ENCODE peak calls at places on chromosomes 7 and 10, in six cellular contexts. L is SK-N-SH, F is HCT116, R is K562, D is HepG2, S is GM12878. W is an unnamed sample.

GRCh38 chr10:91006752-91007346 is 86.0 kb upstream of the ANKRD1 start:
- DNase-seq in S (peak), D (no peak), F (no peak), L (no peak), R (no peak), W (no peak)

GRCh38 chr10:90775351-90776028 is 82.3 kb downstream of the HTR7 start:
- DNase-seq in L (no peak), D (no peak), F (no peak), S (peak), R (no peak), W (no peak)

GRCh38 chr10:86971146-86971991 is 3.1 kb downstream of the ADIRF start:
- DNase-seq in S (peak), F (peak), D (no peak), L (peak), R (no peak), W (peak)

GRCh38 chr7:835491-836401 is 3.5 kb downstream of the SUN1 start:
- DNase-seq in D (no peak), F (no peak), L (no peak), S (no peak), R (no peak), W (no peak)

GRCh38 chr7:155992974-155993373 is 180.7 kb upstream of the SHH start:
- DNase-seq in L (no peak), S (no peak), D (no peak), R (no peak), F (no peak), W (no peak)

GRCh38 chr7:23205861-23206510 is 24.1 kb downstream of the NUP42 start:
- DNase-seq in S (no peak), D (no peak), F (no peak), R (no peak), L (peak), W (no peak)

GRCh38 chr10:29841724-29842649 is 207.2 kb upstream of the SVIL start:
- DNase-seq in F (no peak), D (peak), L (peak), S (no peak), R (no peak), W (peak)

GRCh38 chr10:126702181-126702580 is 31.7 kb upstream of the C10orf90 start:
- DNase-seq in L (no peak), F (no peak), D (no peak), R (no peak), S (no peak), W (no peak)

GRCh38 chr7:107047902-107048782 is 3.6 kb downstream of the PRKAR2B start:
- DNase-seq in R (peak), D (no peak), S (no peak), L (peak), F (no peak), W (no peak)

GRCh38 chr7:103715376-103716110 is 269.5 kb upstream of the SLC26A5 start:
- DNase-seq in F (no peak), R (no peak), L (no peak), D (no peak), S (no peak), W (no peak)

GRCh38 chr10:123044391-123044790 is 35.6 kb downstream of the ACADSB start:
- DNase-seq in R (peak), S (no peak), D (no peak), F (peak), L (peak), W (peak)

GRCh38 chr7:143381427-143382125 is 431 bp downstream of the ZYX start:
- DNase-seq in D (no peak), L (peak), S (no peak), R (peak), F (no peak), W (peak)

GRCh38 chr10:77970869-77971803 is 44.6 kb upstream of the DLG5 start:
- DNase-seq in R (peak), S (no peak), L (peak), F (no peak), D (peak), W (peak)

GRCh38 chr7:84975586-84976185 is 211.2 kb downstream of the SEMA3D start:
- DNase-seq in F (no peak), S (no peak), L (no peak), D (no peak), R (no peak), W (no peak)

GRCh38 chr10:120949511-120950102 is 98.4 kb downstream of the WDR11 start:
- DNase-seq in S (no peak), D (no peak), F (no peak), L (no peak), R (no peak), W (peak)

GRCh38 chr10:13987472-13987871 is 343.3 kb downstream of the FRMD4A start:
- DNase-seq in L (no peak), D (no peak), S (peak), R (no peak), F (no peak), W (no peak)

GRCh38 chr10:128500642-128501041 is 374.4 kb upstream of the MKI67 start:
- DNase-seq in R (no peak), L (no peak), D (no peak), F (no peak), S (no peak), W (no peak)

GRCh38 chr7:81175291-81175942 is 256.6 kb upstream of the SEMA3C start:
- DNase-seq in S (no peak), R (no peak), F (no peak), D (no peak), L (no peak), W (peak)

GRCh38 chr10:93790454-93790853 is 32.7 kb downstream of the LGI1 start:
- DNase-seq in D (peak), S (no peak), F (no peak), R (no peak), L (no peak), W (no peak)

GRCh38 chr7:114112806-114113205 is 194.0 kb upstream of the PPP1R3A start:
- DNase-seq in R (no peak), S (no peak), D (no peak), L (no peak), F (no peak), W (no peak)

GRCh38 chr10:42615419-42615818 is 23.0 kb downstream of the ZNF33B start:
- DNase-seq in S (no peak), L (no peak), F (no peak), D (no peak), R (no peak), W (no peak)

GRCh38 chr7:119281181-119281846 is 991.7 kb upstream of the KCND2 start:
- DNase-seq in S (no peak), D (no peak), F (no peak), L (no peak), R (no peak), W (no peak)

GRCh38 chr7:155918720-155919399 is 106.6 kb upstream of the SHH start:
- DNase-seq in R (peak), F (peak), S (no peak), L (no peak), D (peak), W (peak)

GRCh38 chr7:21617916-21618390 is 75.1 kb downstream of the DNAH11 start:
- DNase-seq in D (peak), R (no peak), F (no peak), S (no peak), L (no peak), W (peak)

GRCh38 chr7:73742753-73743641 is 4.4 kb upstream of the ABHD11 start:
- DNase-seq in R (no peak), F (peak), D (peak), S (no peak), L (peak), W (peak)

GRCh38 chr7:122602800-122603199 is 96.1 kb downstream of the RNF133 start:
- DNase-seq in D (no peak), F (no peak), S (no peak), L (no peak), R (no peak), W (no peak)

GRCh38 chr7:106717254-106717996 is 56.5 kb upstream of the CCDC71L start:
- DNase-seq in D (no peak), F (no peak), R (no peak), L (no peak), S (no peak), W (no peak)

GRCh38 chr10:79376078-79376628 is 28.9 kb downstream of the PPIF start:
- DNase-seq in R (no peak), L (no peak), S (no peak), F (no peak), D (no peak), W (no peak)

GRCh38 chr10:113292743-113293142 is 260.1 kb upstream of the HABP2 start:
- DNase-seq in F (no peak), D (no peak), S (no peak), R (no peak), L (no peak), W (no peak)

GRCh38 chr10:57699944-57700343 is 567.8 kb downstream of the IPMK start:
- DNase-seq in R (no peak), S (no peak), D (no peak), L (peak), F (no peak), W (no peak)

GRCh38 chr10:121531076-121531829 is 67.0 kb downstream of the FGFR2 start:
- DNase-seq in F (no peak), D (peak), R (no peak), S (no peak), L (no peak), W (no peak)

GRCh38 chr10:132172091-132173066 is 14.4 kb upstream of the DPYSL4 start:
- DNase-seq in S (no peak), L (no peak), F (no peak), D (no peak), R (no peak), W (no peak)

GRCh38 chr7:110448918-110449317 is 642.0 kb upstream of the LRRN3 start:
- DNase-seq in D (no peak), F (no peak), R (no peak), L (no peak), S (no peak), W (no peak)

GRCh38 chr10:132223156-132223590 is 36.4 kb downstream of the DPYSL4 start:
- DNase-seq in S (peak), F (peak), D (peak), R (peak), L (peak), W (peak)

DNA sequence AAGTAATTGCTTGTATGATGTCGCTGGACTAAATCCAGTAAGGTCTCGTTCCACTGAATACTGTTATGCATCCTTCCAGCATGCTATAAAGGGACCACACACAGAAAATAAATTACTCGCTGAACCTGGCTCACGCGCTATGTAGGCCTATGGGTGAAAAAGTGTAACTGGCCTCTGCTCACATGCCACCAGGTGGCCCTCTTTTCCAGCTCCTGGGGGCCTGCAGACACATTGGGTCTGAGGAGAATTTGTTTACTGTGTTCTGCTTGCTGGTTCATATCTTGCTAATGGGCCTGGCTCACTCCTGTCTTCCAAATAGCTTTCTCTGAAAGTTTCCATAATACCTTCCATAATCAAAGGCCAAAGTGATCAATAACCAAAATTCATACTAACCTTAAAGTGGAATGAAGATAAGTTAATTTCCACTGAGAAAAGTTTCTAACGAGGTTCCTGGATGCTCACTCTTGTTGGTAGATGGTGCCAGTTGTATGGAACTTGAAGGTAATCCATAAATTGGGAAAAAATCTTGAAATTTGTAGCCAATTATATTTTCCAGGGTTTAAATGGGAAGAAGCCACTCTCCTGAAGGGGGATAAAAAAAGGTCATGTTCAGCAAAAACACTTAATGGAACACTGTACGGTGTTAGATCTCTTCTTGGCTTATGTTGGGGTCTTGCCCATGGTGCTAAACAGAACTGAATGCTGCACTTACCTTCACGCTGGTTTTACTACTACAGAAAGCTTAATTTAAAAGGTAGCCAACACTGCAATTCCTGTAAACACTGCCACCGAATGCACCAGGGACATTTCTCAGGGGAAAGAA is 27.0 kb upstream of the ZPBP start:
- DNase-seq in L (peak), R (peak), D (peak), S (no peak), F (no peak), W (no peak)
- TF ChIP-seq JUND in L (no peak), R (no peak), D (no peak), S (no peak), F (no peak), W (no peak)

GRCh38 chr10:84901885-84902284 is 573.5 kb downstream of the CCSER2 start:
- DNase-seq in L (no peak), D (no peak), R (no peak), S (no peak), F (no peak), W (no peak)

GRCh38 chr10:84900141-84900540 is 571.8 kb downstream of the CCSER2 start:
- DNase-seq in F (no peak), R (no peak), L (peak), S (no peak), D (no peak), W (no peak)

GRCh38 chr10:84903320-84903719 is 574.9 kb downstream of the CCSER2 start:
- DNase-seq in R (no peak), L (no peak), F (no peak), D (no peak), S (no peak), W (no peak)

GRCh38 chr10:84907461-84908010 is 579.1 kb downstream of the CCSER2 start:
- DNase-seq in R (no peak), S (no peak), D (no peak), F (no peak), L (no peak), W (no peak)

DNA sequence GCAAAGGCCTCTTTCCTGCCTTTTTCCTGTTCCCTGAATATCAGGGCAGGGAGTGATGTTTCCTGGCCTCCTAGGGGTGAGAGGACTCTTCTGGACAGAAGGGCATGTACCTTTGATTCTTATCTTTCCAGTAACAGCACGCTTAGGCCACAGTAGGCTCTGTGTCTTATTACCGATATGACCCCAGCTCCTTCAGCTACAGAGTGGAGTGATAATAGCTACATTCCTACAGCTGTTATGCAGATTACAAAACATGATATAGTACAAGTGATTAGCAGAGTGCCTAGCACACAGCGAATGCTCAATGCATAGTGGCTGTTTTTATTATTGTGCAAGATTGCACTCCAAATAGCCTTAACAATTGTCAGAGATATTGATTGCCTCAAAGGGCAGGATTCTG is 574.2 kb downstream of the CCSER2 start:
- DNase-seq in F (no peak), S (no peak), L (peak), D (no peak), R (no peak), W (no peak)
- TF ChIP-seq JUND in F (no peak), S (no peak), L (no peak), D (no peak), R (no peak), W (no peak)

GRCh38 chr10:70681731-70682005 is 9.4 kb downstream of the ADAMTS14 start:
- DNase-seq in R (no peak), L (no peak), S (no peak), D (no peak), F (no peak), W (no peak)
- TF ChIP-seq JUND in R (no peak), L (no peak), S (no peak), D (no peak), F (no peak), W (no peak)

DNA sequence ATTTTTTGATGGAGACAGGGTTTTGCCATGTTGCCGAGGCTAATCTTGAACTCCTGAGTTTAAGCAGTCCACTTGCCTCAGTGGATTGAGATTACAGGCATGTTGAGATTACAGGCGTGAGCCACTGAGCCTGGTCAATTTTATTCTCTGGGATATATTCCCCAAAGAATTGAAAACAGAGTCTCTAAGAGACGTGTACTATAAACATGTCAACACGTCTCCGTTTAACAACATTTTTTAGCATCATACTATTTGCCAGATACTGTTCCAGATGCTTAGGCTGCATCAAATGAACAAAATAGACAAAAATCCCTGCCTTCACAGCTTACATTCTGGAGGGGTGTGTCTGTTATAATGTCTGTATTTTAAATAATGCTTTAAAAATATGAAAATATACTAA is 54.1 kb upstream of the PRKG1 start:
- DNase-seq in S (no peak), D (no peak), L (no peak), R (no peak), F (no peak), W (no peak)
- TF ChIP-seq JUND in S (no peak), D (no peak), L (no peak), R (no peak), F (no peak), W (no peak)